ENCODE peak calls at places on chromosomes 6 and 20, in seven cellular contexts. B is psoas muscle, Q is mucosa of descending colon, E is fibroblast of lung, T is left lung, W is OCI-LY7, F is HCT116. I is an unnamed sample. For H3K4me1, the result is how much of the 10 kb centered on the place peaks cover.

GRCh38 chr20:4082406-4083102 is 67.2 kb upstream of the RNF24 start:
- DNase-seq in B (no peak), Q (peak), E (peak), T (peak), W (no peak), F (no peak), I (peak)

GRCh38 chr20:57566803-57567459 is 6.0 kb downstream of the PCK1 start:
- DNase-seq in B (no peak), Q (peak), E (no peak), T (no peak), W (no peak), F (no peak), I (no peak)

GRCh38 chr6:90709597-90709996 is 122.7 kb upstream of the MAP3K7 start:
- DNase-seq in B (no peak), Q (no peak), E (peak), T (no peak), W (no peak), F (no peak), I (no peak)

GRCh38 chr20:36462440-36463211 is 78.7 kb upstream of the MYL9 start:
- DNase-seq in B (peak), Q (peak), E (peak), T (no peak), W (peak), F (no peak), I (peak)

GRCh38 chr20:63178445-63178818 is 37.5 kb downstream of the YTHDF1 start:
- DNase-seq in B (no peak), Q (no peak), E (no peak), T (no peak), W (no peak), F (no peak), I (no peak)

GRCh38 chr6:54981647-54982046 is 135.1 kb downstream of the FAM83B start:
- DNase-seq in B (no peak), Q (no peak), E (peak), T (no peak), W (no peak), F (no peak), I (no peak)

GRCh38 chr6:108030223-108030622 is 44.3 kb downstream of the OSTM1 start:
- DNase-seq in B (no peak), Q (peak), E (no peak), T (no peak), W (no peak), F (no peak), I (no peak)

GRCh38 chr6:13541496-13541895 is 32.9 kb upstream of the SIRT5 start:
- DNase-seq in B (no peak), Q (no peak), E (no peak), T (no peak), W (no peak), F (no peak), I (no peak)

GRCh38 chr6:170137176-170137891 is 153.5 kb downstream of the DLL1 start:
- DNase-seq in B (no peak), Q (no peak), E (no peak), T (peak), W (no peak), F (no peak), I (no peak)

GRCh38 chr6:127564761-127565160 is 12.2 kb upstream of the C6orf58 start:
- DNase-seq in B (no peak), Q (no peak), E (no peak), T (no peak), W (no peak), F (no peak), I (no peak)

GRCh38 chr20:59434950-59435349 is 134.5 kb downstream of the EDN3 start:
- DNase-seq in B (no peak), Q (no peak), E (no peak), T (no peak), W (no peak), F (no peak), I (no peak)

GRCh38 chr6:132357120-132357519 is 44.2 kb downstream of the MOXD1 start:
- DNase-seq in B (no peak), Q (no peak), E (peak), T (no peak), W (no peak), F (no peak), I (no peak)

GRCh38 chr20:38136421-38137245 is 28.4 kb downstream of the TGM2 start:
- DNase-seq in B (no peak), Q (no peak), E (no peak), T (peak), W (no peak), F (no peak), I (no peak)

GRCh38 chr20:44450279-44450937 is 25.3 kb upstream of the TTPAL start:
- DNase-seq in B (no peak), Q (no peak), E (no peak), T (no peak), W (no peak), F (no peak), I (no peak)

GRCh38 chr20:44447827-44448419 is 27.8 kb upstream of the TTPAL start:
- DNase-seq in B (no peak), Q (peak), E (no peak), T (no peak), W (no peak), F (no peak), I (no peak)

GRCh38 chr20:44449864-44450263 is 25.8 kb upstream of the TTPAL start:
- DNase-seq in B (no peak), Q (no peak), E (no peak), T (no peak), W (no peak), F (no peak), I (no peak)

GRCh38 chr20:44450938-44451450 is 24.7 kb upstream of the TTPAL start:
- DNase-seq in B (no peak), Q (no peak), E (no peak), T (no peak), W (no peak), F (no peak), I (no peak)

DNA sequence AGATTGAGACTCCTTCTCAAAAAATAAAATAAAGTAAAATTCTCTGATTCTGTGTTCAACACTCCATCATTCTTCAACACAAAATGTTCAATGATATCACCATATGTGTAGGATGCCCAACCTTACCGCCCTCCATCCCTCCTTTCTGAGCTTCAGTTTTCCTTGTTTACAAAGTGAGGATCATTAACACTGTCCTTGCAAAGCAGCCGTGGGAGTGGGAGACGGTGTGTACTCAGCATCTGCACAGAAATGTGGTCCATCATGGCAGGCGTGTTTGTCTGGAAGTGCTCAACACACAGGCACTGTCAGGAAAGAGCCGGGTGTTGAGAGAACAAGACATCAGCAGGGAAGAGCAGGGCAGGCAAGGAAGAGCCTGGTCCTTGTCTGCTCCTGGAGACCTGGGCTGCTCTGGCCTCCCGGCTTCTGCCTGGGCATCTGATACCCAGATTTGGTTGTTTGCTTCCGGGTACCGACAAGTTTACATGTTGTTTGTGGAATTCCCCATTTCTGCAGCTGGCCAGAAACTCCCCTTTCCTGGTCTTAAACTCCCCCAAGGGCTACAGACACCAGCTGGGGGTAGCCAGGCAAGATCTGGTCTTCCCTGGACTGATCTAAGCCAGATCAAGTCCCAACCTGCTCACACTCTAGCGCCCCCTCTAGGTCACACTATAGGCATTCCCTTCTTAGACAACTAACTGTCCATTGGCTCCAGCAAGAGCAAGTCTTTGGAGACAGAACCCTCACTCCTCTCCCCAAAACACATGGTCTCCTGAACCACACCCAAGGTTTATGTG is 26.7 kb upstream of the TTPAL start:
- DNase-seq in B (no peak), Q (peak), E (no peak), T (no peak), W (peak), F (peak), I (no peak)
- TF ChIP-seq CTCF in B (no peak), Q (no peak), E (no peak), T (no peak), W (peak), F (peak), I (no peak)

DNA sequence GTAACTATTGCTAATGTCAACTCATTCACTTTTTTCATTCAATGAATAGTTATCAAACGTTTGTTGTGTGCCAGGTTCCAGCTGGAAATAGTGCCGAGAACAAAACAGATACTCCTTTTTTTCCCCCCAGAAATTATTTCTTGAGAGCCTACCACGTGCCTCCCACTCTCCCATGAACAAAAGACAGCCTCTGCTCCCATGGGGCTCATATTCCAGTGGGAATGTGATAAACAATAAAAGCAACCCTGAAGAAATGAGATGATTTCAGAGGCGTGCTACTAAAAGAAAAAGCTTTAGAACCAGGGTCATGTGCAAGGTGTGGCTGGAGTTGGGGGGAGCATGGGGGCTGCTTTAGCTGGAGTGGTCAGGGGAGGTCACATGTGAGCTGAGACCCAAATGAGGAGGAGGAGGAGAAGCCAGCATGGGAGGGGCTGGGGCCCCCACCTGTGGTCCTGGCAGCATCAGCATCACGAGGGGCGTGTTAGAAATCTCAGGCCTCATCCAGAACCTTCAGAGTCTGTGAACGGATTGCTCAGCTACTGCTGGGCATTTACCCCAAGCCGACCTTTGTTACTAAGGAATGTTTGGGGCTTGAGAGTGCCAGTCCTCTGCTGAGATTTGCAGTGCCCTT is 157.4 kb downstream of the EYA2 start:
- DNase-seq in B (no peak), Q (no peak), E (no peak), T (no peak), W (no peak), F (no peak), I (no peak)
- H3K4me1 ChIP-seq in B (under half), Q (under half), E (under half), T (under half), W (under half), F (under half), I (under half)

GRCh38 chr6:32879691-32880090 is 25.7 kb downstream of the PSMB9 start:
- DNase-seq in B (no peak), Q (no peak), E (no peak), T (no peak), W (no peak), F (no peak), I (no peak)
- TF ChIP-seq CTCF in B (no peak), Q (no peak), E (no peak), T (no peak), W (no peak), F (no peak), I (no peak)

GRCh38 chr6:15268130-15268908 is 22.4 kb downstream of the JARID2 start:
- DNase-seq in B (no peak), Q (no peak), E (no peak), T (no peak), W (no peak), F (no peak), I (no peak)

GRCh38 chr6:15267221-15267620 is 21.4 kb downstream of the JARID2 start:
- DNase-seq in B (no peak), Q (no peak), E (no peak), T (no peak), W (peak), F (no peak), I (no peak)

GRCh38 chr6:15264902-15265761 is 19.3 kb downstream of the JARID2 start:
- DNase-seq in B (no peak), Q (no peak), E (peak), T (no peak), W (peak), F (no peak), I (no peak)

GRCh38 chr6:15265787-15266186 is 19.9 kb downstream of the JARID2 start:
- DNase-seq in B (no peak), Q (no peak), E (no peak), T (no peak), W (no peak), F (no peak), I (no peak)

GRCh38 chr6:15266423-15266996 is 20.6 kb downstream of the JARID2 start:
- DNase-seq in B (no peak), Q (peak), E (no peak), T (no peak), W (peak), F (no peak), I (no peak)
- H3K4me1 ChIP-seq in B (under half), Q (under half), E (under half), T (half or more), W (half or more), F (under half), I (under half)

DNA sequence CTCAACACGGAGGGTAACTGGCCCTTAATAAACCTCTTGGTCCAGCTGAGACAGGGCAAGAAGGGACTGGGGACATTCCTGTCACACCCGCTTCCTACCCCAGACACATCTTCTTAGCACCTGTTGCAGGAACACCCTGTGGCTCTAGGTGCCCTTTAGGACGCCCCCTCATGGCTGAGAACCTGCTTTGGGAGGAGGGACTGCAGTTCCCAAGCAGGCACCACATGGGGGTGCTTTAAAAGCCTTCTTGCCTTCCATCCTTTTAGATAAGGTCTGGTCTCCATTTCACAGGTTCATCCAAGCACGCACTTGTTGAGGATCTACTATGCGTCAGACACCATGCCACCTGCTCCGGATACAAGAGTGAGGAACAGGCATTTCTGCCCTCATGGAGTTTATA is 26.6 kb downstream of the NSFL1C start:
- DNase-seq in B (no peak), Q (peak), E (no peak), T (no peak), W (peak), F (peak), I (no peak)
- TF ChIP-seq CTCF in B (no peak), Q (no peak), E (peak), T (no peak), W (peak), F (peak), I (no peak)

DNA sequence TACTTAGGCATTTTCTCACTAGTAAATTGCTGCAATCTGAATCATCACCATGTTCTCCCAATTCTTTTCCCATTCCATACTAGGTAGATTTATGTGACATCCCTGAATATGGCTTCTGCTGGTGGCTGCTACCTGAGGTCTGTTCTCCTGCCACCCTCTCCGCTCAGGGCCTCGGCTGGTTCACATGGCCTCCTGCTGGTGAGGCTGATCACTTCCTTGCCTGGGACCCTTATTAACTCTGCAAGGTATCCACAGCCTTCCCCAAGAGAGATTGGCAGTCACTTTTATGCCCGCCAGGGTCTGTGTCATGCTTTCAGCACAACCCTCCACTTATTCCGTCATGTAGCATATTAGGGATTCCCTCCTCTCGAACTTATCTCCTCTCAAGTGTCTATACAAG is 424.5 kb upstream of the FLRT3 start:
- DNase-seq in B (no peak), Q (no peak), E (no peak), T (no peak), W (no peak), F (no peak), I (no peak)
- H3K4me1 ChIP-seq in B (under half), Q (under half), E (under half), T (under half), W (under half), F (under half), I (under half)